ENCODE peak calls at places on chromosomes 6 and 20, in five cellular contexts. B is activated CD4-positive, alpha-beta T cell treated with anti-CD3 and anti-CD28 coated beads, Interleukin-2, amount 50 U/mL, for 1 hour; V is MV-4-11; T is NCI-H187; M is ACHN. U is an unnamed sample.

GRCh38 chr20:17835941-17836861 is 132.4 kb downstream of the SNX5 start:
- DNase-seq in T (no peak), V (no peak), M (no peak), B (no peak), U (peak; percentile 89)

GRCh38 chr20:48736231-48736630 is 91.6 kb downstream of the PREX1 start:
- DNase-seq in M (no peak), T (no peak), B (no peak), V (peak; percentile 23), U (no peak)

GRCh38 chr6:139338845-139339244 is 35.6 kb downstream of the CITED2 start:
- DNase-seq in M (no peak), V (peak; percentile 96), T (no peak), B (no peak), U (peak; percentile 72)

GRCh38 chr6:43967692-43968091 is 159.6 kb downstream of the MRPL14 start:
- DNase-seq in B (no peak), T (no peak), M (no peak), V (no peak), U (no peak)

GRCh38 chr6:137237413-137238170 is 18.4 kb upstream of the IFNGR1 start:
- DNase-seq in M (peak; percentile 15), T (no peak), B (no peak), V (peak; percentile 43), U (peak; percentile 89)

GRCh38 chr6:89311853-89312531 is 3.1 kb downstream of the GABRR2 start:
- DNase-seq in M (peak; percentile 32), V (peak; percentile 23), T (no peak), B (no peak), U (peak; percentile 56)

GRCh38 chr6:4355241-4355640 is 219.9 kb upstream of the ECI2 start:
- DNase-seq in B (no peak), V (no peak), M (peak; percentile 47), T (no peak), U (peak; percentile 84)

GRCh38 chr6:48994811-48995210 is 468.2 kb downstream of the MMUT start:
- DNase-seq in B (no peak), M (no peak), T (no peak), V (no peak), U (no peak)

GRCh38 chr6:21396313-21396712 is 197.2 kb upstream of the SOX4 start:
- DNase-seq in T (no peak), M (peak; percentile 1), V (no peak), B (no peak), U (peak; percentile 80)

GRCh38 chr6:110435052-110435602 is 19.8 kb upstream of the DDO start:
- DNase-seq in V (no peak), T (no peak), M (no peak), B (no peak), U (no peak)

GRCh38 chr6:119347466-119348307 is 1.9 kb downstream of the MAN1A1 start:
- DNase-seq in M (no peak), V (peak; percentile 49), B (no peak), T (no peak), U (peak; percentile 34)

GRCh38 chr6:114024746-114025145 is 53.8 kb upstream of the HDAC2 start:
- DNase-seq in M (no peak), V (no peak), B (no peak), T (no peak), U (peak; percentile 24)

GRCh38 chr6:150651808-150652473 is 52.3 kb downstream of the PLEKHG1 start:
- DNase-seq in T (no peak), V (no peak), B (no peak), M (no peak), U (peak; percentile 42)

GRCh38 chr6:152091201-152091600 is 283.7 kb downstream of the ESR1 start:
- DNase-seq in B (no peak), V (no peak), M (no peak), T (no peak), U (no peak)

GRCh38 chr20:20953738-20954657 is 152.2 kb downstream of the LINC00237 start:
- DNase-seq in T (no peak), V (no peak), B (no peak), M (no peak), U (no peak)

GRCh38 chr20:13868331-13868730 is 83.5 kb downstream of the NDUFAF5 start:
- DNase-seq in M (no peak), B (no peak), V (peak; percentile 92), T (no peak), U (peak; percentile 46)

GRCh38 chr6:157642736-157643135 is 180.3 kb upstream of the SNX9 start:
- DNase-seq in M (no peak), T (no peak), B (no peak), V (no peak), U (no peak)

GRCh38 chr6:38218235-38218634 is 398.7 kb downstream of the ZFAND3 start:
- DNase-seq in B (no peak), V (no peak), T (no peak), M (no peak), U (no peak)

GRCh38 chr6:149060985-149061760 is 256.3 kb upstream of the TAB2 start:
- DNase-seq in M (peak; percentile 39), B (no peak), T (peak; percentile 43), V (no peak), U (peak; percentile 34)

GRCh38 chr6:151071295-151071694 is 168.5 kb upstream of the AKAP12 start:
- DNase-seq in V (no peak), M (no peak), B (no peak), T (no peak), U (peak; percentile 93)

GRCh38 chr6:73452107-73452461 is at the start of gene CGAS:
- DNase-seq in B (peak; percentile 72), T (no peak), M (no peak), V (peak; percentile 95), U (peak; percentile 31)

GRCh38 chr6:125714431-125715090 is 34.9 kb upstream of the HEY2 start:
- DNase-seq in V (peak; percentile 45), T (no peak), B (no peak), M (no peak), U (no peak)

GRCh38 chr20:12093062-12093796 is 175.5 kb downstream of the BTBD3 start:
- DNase-seq in B (no peak), T (no peak), M (no peak), V (peak; percentile 89), U (no peak)

GRCh38 chr20:63336232-63336752 is 24.9 kb downstream of the CHRNA4 start:
- DNase-seq in B (no peak), T (no peak), V (no peak), M (no peak), U (no peak)

GRCh38 chr6:116568111-116568510 is 3.2 kb upstream of the RWDD1 start:
- DNase-seq in M (no peak), T (no peak), B (no peak), V (no peak), U (no peak)

GRCh38 chr20:4470375-4470774 is 251.3 kb upstream of the PRND start:
- DNase-seq in M (no peak), T (peak; percentile 43), V (no peak), B (no peak), U (no peak)

GRCh38 chr6:106084973-106085686 is 1.0 kb upstream of the PRDM1 start:
- DNase-seq in V (no peak), T (no peak), B (no peak), M (no peak), U (no peak)

GRCh38 chr20:63103402-63104311 is 96.9 kb upstream of the BHLHE23 start:
- DNase-seq in B (no peak), V (no peak), T (no peak), M (peak; percentile 29), U (peak; percentile 21)

GRCh38 chr6:30463651-30464618 is 25.4 kb upstream of the HLA-E start:
- DNase-seq in T (no peak), V (peak; percentile 93), M (no peak), B (peak; percentile 48), U (peak; percentile 35)

GRCh38 chr6:139407718-139408222 is 33.3 kb upstream of the CITED2 start:
- DNase-seq in T (no peak), B (no peak), M (peak; percentile 85), V (no peak), U (peak; percentile 97)

GRCh38 chr20:19737025-19737424 is 21.0 kb upstream of the RIN2 start:
- DNase-seq in T (no peak), M (no peak), B (no peak), V (peak; percentile 96), U (peak; percentile 85)

GRCh38 chr6:56292505-56293181 is 45.3 kb upstream of the COL21A1 start:
- DNase-seq in B (no peak), T (no peak), M (peak; percentile 57), V (peak; percentile 39), U (peak; percentile 74)

GRCh38 chr6:1679691-1680068 is 70.0 kb downstream of the FOXC1 start:
- DNase-seq in B (no peak), T (no peak), V (no peak), M (no peak), U (no peak)

GRCh38 chr6:116159782-116160524 is 34.0 kb upstream of the COL10A1 start:
- DNase-seq in T (no peak), V (no peak), M (no peak), B (no peak), U (no peak)

GRCh38 chr6:113718588-113718987 is 138.6 kb upstream of the MARCKS start:
- DNase-seq in V (no peak), B (no peak), T (no peak), M (no peak), U (no peak)

GRCh38 chr6:153126218-153126617 is 4.9 kb downstream of the RGS17 start:
- DNase-seq in B (no peak), V (no peak), M (no peak), T (no peak), U (no peak)

GRCh38 chr6:23176883-23177282 is 607.5 kb downstream of the HDGFL1 start:
- DNase-seq in V (no peak), M (no peak), B (no peak), T (peak; percentile 15), U (no peak)

GRCh38 chr6:28326371-28326948 is 9.5 kb downstream of the ZSCAN31 start:
- DNase-seq in M (no peak), T (no peak), B (no peak), V (no peak), U (no peak)

GRCh38 chr6:7526755-7527154 is 14.7 kb upstream of the DSP start:
- DNase-seq in M (no peak), T (no peak), B (no peak), V (no peak), U (no peak)